ENCODE peak calls at places on chromosome 22, in five cellular contexts. A is HepG2, T is K562, B is SK-N-SH, H is H1. N is an unnamed sample.
A peak's percentile ranks its signal among the peaks of the same experiment; 100 is the strongest.

GRCh38 chr22:50072167-50072555 is 13.1 kb downstream of the MLC1 start:
- DNase-seq in A (no peak), T (no peak), B (no peak), H (no peak), N (no peak)

GRCh38 chr22:38327805-38328204 is 10.6 kb upstream of the CSNK1E start:
- DNase-seq in A (no peak), T (no peak), B (no peak), H (no peak), N (no peak)

GRCh38 chr22:37639070-37639760 is at the start of gene SH3BP1:
- DNase-seq in A (peak; percentile 57), T (peak; percentile 82), B (peak; percentile 89), H (no peak), N (no peak)

GRCh38 chr22:26589367-26589844 is 526 bp downstream of the TPST2 start:
- DNase-seq in A (no peak), T (peak; percentile 61), B (peak; percentile 60), H (no peak), N (no peak)

GRCh38 chr22:38873469-38874411 is 1.7 kb upstream of the CBX6 start:
- DNase-seq in A (no peak), T (no peak), B (no peak), H (no peak), N (peak; percentile 59)

GRCh38 chr22:37487559-37487958 is 1.4 kb upstream of the MFNG start:
- DNase-seq in A (no peak), T (no peak), B (no peak), H (no peak), N (no peak)

GRCh38 chr22:48700566-48701295 is 1126.9 kb downstream of the BRD1 start:
- DNase-seq in A (peak; percentile 88), T (no peak), B (no peak), H (no peak), N (no peak)

GRCh38 chr22:31244044-31244942 is 32.2 kb downstream of the LIMK2 start:
- DNase-seq in A (peak; percentile 43), T (no peak), B (peak; percentile 31), H (peak; percentile 59), N (no peak)

GRCh38 chr22:36912694-36913430 is 566 bp upstream of the CSF2RB start:
- DNase-seq in A (no peak), T (no peak), B (no peak), H (no peak), N (no peak)

GRCh38 chr22:40728731-40729189 is 49.5 kb downstream of the MCHR1 start:
- DNase-seq in A (no peak), T (no peak), B (no peak), H (no peak), N (no peak)

GRCh38 chr22:47929073-47929472 is 1166.6 kb downstream of the TBC1D22A start:
- DNase-seq in A (no peak), T (no peak), B (no peak), H (no peak), N (no peak)

GRCh38 chr22:34966980-34967379 is 99.0 kb upstream of the ISX start:
- DNase-seq in A (no peak), T (no peak), B (no peak), H (no peak), N (no peak)

GRCh38 chr22:38718414-38718813 is 12.7 kb downstream of the GTPBP1 start:
- DNase-seq in A (peak; percentile 47), T (no peak), B (peak; percentile 45), H (no peak), N (no peak)

GRCh38 chr22:33023119-33023827 is 34.9 kb downstream of the SYN3 start:
- DNase-seq in A (no peak), T (no peak), B (no peak), H (no peak), N (no peak)

GRCh38 chr22:37167981-37168647 is 18.4 kb upstream of the IL2RB start:
- DNase-seq in A (no peak), T (no peak), B (no peak), H (no peak), N (no peak)

GRCh38 chr22:49023161-49023878 is 804.4 kb downstream of the BRD1 start:
- DNase-seq in A (no peak), T (no peak), B (no peak), H (no peak), N (no peak)

GRCh38 chr22:38531251-38531956 is 25.3 kb upstream of the DDX17 start:
- DNase-seq in A (no peak), T (no peak), B (no peak), H (no peak), N (no peak)

DNA sequence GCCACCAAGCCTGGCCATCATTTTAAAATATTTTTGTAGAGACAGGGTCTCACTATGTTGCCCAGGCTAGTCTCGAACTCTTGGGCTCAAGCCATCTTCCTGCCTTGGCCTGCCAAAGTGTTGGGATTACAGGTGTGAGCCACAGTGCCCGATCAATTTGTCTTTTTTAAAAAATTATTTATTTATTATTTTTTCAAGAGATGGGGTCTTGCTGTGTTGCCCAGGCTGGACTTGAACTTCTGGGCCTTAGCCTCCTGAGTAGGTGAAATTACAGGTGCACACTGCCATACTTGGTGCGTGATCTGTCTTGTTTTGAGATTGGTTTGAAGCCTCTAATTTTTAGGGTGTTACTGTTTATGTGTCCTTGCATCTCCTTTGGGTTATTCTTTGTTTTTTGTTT is 10.2 kb downstream of the CABIN1 start:
- DNase-seq in A (no peak), T (no peak), B (no peak), H (no peak), N (no peak)
- TF ChIP-seq TAF1 in A (no peak), T (no peak), B (no peak), H (no peak), N (no peak)

GRCh38 chr22:29130490-29130889 is 57.7 kb downstream of the KREMEN1 start:
- DNase-seq in A (no peak), T (no peak), B (no peak), H (no peak), N (no peak)

GRCh38 chr22:29133603-29134133 is 60.8 kb downstream of the KREMEN1 start:
- DNase-seq in A (no peak), T (no peak), B (no peak), H (no peak), N (no peak)

GRCh38 chr22:29126670-29127069 is 53.8 kb downstream of the KREMEN1 start:
- DNase-seq in A (peak; percentile 49), T (no peak), B (no peak), H (no peak), N (no peak)

GRCh38 chr22:29128891-29129643 is 56.2 kb downstream of the KREMEN1 start:
- DNase-seq in A (no peak), T (no peak), B (no peak), H (no peak), N (no peak)

GRCh38 chr22:29129644-29130201 is 56.9 kb downstream of the KREMEN1 start:
- DNase-seq in A (no peak), T (no peak), B (no peak), H (no peak), N (no peak)
- TF ChIP-seq MAX in A (no peak), T (no peak), B (no peak), H (no peak), N (no peak)

GRCh38 chr22:45341503-45341902 is 31.8 kb downstream of the FAM118A start:
- DNase-seq in A (no peak), T (no peak), B (no peak), H (no peak), N (no peak)

GRCh38 chr22:45340323-45340722 is 30.6 kb downstream of the FAM118A start:
- DNase-seq in A (no peak), T (no peak), B (no peak), H (no peak), N (no peak)

GRCh38 chr22:45338795-45339194 is 29.1 kb downstream of the FAM118A start:
- DNase-seq in A (no peak), T (no peak), B (no peak), H (no peak), N (no peak)

GRCh38 chr22:45343143-45343542 is 33.4 kb downstream of the FAM118A start:
- DNase-seq in A (no peak), T (no peak), B (no peak), H (no peak), N (no peak)

GRCh38 chr22:45344339-45344738 is 34.6 kb downstream of the FAM118A start:
- DNase-seq in A (no peak), T (no peak), B (no peak), H (no peak), N (no peak)
- TF ChIP-seq TAF1 in A (no peak), T (no peak), B (no peak), H (no peak), N (no peak)

DNA sequence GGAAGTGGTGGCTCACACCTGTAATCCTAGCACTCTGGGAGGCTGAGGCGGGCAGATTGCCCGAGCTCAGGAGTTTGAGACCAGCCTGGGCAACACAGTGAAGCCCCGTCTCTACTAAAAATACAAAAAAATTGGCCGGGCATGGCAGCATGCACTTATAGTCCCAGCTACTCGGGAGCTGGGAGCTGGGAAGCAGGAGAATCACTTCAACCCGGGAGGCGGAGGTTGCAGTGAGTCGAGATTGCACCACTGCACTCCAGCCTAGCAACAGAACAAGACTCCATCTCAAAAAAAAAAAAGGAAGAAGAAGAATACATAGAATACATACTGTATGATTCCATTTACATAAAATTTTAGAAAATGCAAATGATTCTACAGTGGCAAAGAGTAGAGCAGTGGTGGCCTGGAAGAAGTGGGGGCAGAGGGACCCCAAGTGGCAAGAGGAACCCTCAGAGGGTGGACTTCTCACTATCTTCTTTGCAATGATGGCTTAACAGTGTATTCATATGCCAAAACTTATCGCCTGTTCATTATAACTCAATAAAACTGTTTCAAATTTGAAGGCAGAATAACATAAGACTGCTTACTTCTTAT is 22.0 kb downstream of the PACSIN2 start:
- DNase-seq in A (no peak), T (no peak), B (no peak), H (no peak), N (no peak)
- TF ChIP-seq MAX in A (no peak), T (no peak), B (no peak), H (no peak), N (no peak)

DNA sequence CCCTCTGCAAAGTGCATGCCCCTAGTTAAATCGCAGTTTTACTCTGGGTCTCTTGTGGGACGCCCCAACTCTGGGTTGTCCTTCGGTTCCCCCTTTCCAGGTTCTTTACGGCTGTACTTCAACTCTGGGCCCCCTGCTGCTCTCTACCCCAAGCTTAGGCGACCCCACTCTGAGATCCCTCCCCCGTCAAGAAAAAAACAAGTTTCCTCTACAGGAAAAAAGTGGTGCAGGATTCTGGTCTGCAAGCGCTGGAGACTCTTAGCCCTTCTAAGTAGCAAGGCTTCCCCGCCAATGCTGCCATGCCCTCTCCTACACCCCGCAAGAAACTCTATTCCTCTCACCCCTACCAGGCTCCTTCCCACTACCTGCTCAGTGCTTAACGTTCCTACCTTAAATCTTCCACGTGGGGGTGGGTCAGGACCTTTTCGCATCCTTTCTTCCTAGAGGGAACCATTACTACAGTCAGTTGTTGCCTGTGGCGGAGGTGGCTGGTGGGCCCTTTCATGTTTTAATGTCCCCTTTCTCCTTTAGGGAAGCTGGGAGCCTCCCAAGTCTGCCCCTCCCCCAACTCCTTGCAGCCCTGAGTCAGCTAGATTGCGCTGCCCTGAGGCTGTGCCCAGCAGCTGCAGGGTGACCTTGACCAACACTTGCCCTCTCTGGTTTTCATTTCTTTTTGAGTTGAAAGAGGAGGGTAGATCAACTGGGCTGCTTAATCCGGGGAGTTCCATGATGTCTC is 1.4 kb downstream of the NEFH start:
- DNase-seq in A (no peak), T (peak; percentile 14), B (no peak), H (no peak), N (no peak)
- TF ChIP-seq TAF1 in A (no peak), T (no peak), B (no peak), H (peak; percentile 8), N (no peak)